ENCODE peak calls at places on chromosomes 6 and 20, in six cellular contexts. One of them, this sample, is unnamed.

GRCh38 chr6:36682328-36683144 is 4.0 kb downstream of the CDKN1A start:
- DNase-seq in GM23338: peak; percentile 43
- DNase-seq in HCT116: no peak
- DNase-seq in K562: no peak
- DNase-seq in prostate gland: peak; percentile 87
- DNase-seq in transverse colon: peak; percentile 85
- DNase-seq in this sample: no peak

GRCh38 chr20:53322651-53323050 is 271.0 kb downstream of the ZNF217 start:
- DNase-seq in HCT116: no peak
- DNase-seq in transverse colon: no peak
- DNase-seq in prostate gland: no peak
- DNase-seq in K562: no peak
- DNase-seq in GM23338: no peak
- DNase-seq in this sample: no peak

GRCh38 chr6:15331143-15331542 is 85.3 kb downstream of the JARID2 start:
- DNase-seq in transverse colon: no peak
- DNase-seq in GM23338: no peak
- DNase-seq in HCT116: no peak
- DNase-seq in prostate gland: no peak
- DNase-seq in K562: no peak
- DNase-seq in this sample: no peak

GRCh38 chr6:143561105-143561704 is 49.7 kb upstream of the FUCA2 start:
- DNase-seq in HCT116: no peak
- DNase-seq in K562: no peak
- DNase-seq in GM23338: no peak
- DNase-seq in prostate gland: no peak
- DNase-seq in transverse colon: no peak
- DNase-seq in this sample: no peak

GRCh38 chr6:30826961-30827342 is 57.4 kb upstream of the DDR1 start:
- DNase-seq in prostate gland: no peak
- DNase-seq in GM23338: no peak
- DNase-seq in transverse colon: peak; percentile 63
- DNase-seq in K562: peak; percentile 54
- DNase-seq in HCT116: no peak
- DNase-seq in this sample: no peak

GRCh38 chr20:38649275-38649891 is 47.8 kb downstream of the ARHGAP40 start:
- DNase-seq in HCT116: no peak
- DNase-seq in GM23338: peak; percentile 78
- DNase-seq in prostate gland: no peak
- DNase-seq in K562: peak; percentile 44
- DNase-seq in transverse colon: no peak
- DNase-seq in this sample: no peak

GRCh38 chr6:91081452-91082067 is 494.7 kb upstream of the MAP3K7 start:
- DNase-seq in HCT116: peak; percentile 3
- DNase-seq in transverse colon: no peak
- DNase-seq in K562: peak; percentile 30
- DNase-seq in prostate gland: peak; percentile 27
- DNase-seq in GM23338: peak; percentile 84
- DNase-seq in this sample: no peak

GRCh38 chr6:105794263-105794662 is 291.9 kb upstream of the PRDM1 start:
- DNase-seq in prostate gland: no peak
- DNase-seq in transverse colon: peak; percentile 55
- DNase-seq in HCT116: no peak
- DNase-seq in K562: no peak
- DNase-seq in GM23338: peak; percentile 44
- DNase-seq in this sample: peak; percentile 77

GRCh38 chr6:44172759-44173500 is 14.3 kb downstream of the CAPN11 start:
- DNase-seq in K562: peak; percentile 93
- DNase-seq in transverse colon: peak; percentile 87
- DNase-seq in GM23338: peak; percentile 86
- DNase-seq in HCT116: peak; percentile 59
- DNase-seq in prostate gland: peak; percentile 81
- DNase-seq in this sample: peak; percentile 91

GRCh38 chr6:167507376-167507961 is 182.6 kb downstream of the TTLL2 start:
- DNase-seq in GM23338: no peak
- DNase-seq in HCT116: no peak
- DNase-seq in prostate gland: no peak
- DNase-seq in K562: no peak
- DNase-seq in transverse colon: no peak
- DNase-seq in this sample: no peak

GRCh38 chr6:45576648-45577624 is 199.2 kb upstream of the SUPT3H start:
- DNase-seq in transverse colon: no peak
- DNase-seq in K562: no peak
- DNase-seq in prostate gland: no peak
- DNase-seq in GM23338: no peak
- DNase-seq in HCT116: no peak
- DNase-seq in this sample: no peak

GRCh38 chr20:32285082-32285620 is 7.7 kb downstream of the KIF3B start:
- DNase-seq in transverse colon: no peak
- DNase-seq in GM23338: no peak
- DNase-seq in K562: no peak
- DNase-seq in HCT116: no peak
- DNase-seq in prostate gland: no peak
- DNase-seq in this sample: no peak

GRCh38 chr6:117502580-117502979 is 20.1 kb downstream of the DCBLD1 start:
- DNase-seq in HCT116: no peak
- DNase-seq in prostate gland: no peak
- DNase-seq in K562: no peak
- DNase-seq in GM23338: no peak
- DNase-seq in transverse colon: no peak
- DNase-seq in this sample: no peak

GRCh38 chr6:57822896-57823358 is 505.5 kb downstream of the PRIM2 start:
- DNase-seq in GM23338: peak; percentile 79
- DNase-seq in prostate gland: no peak
- DNase-seq in HCT116: no peak
- DNase-seq in transverse colon: no peak
- DNase-seq in K562: no peak
- DNase-seq in this sample: no peak

GRCh38 chr20:35215066-35215956 is 11.2 kb upstream of the MMP24 start:
- DNase-seq in transverse colon: no peak
- DNase-seq in GM23338: no peak
- DNase-seq in K562: no peak
- DNase-seq in prostate gland: no peak
- DNase-seq in HCT116: no peak
- DNase-seq in this sample: no peak

GRCh38 chr6:5471044-5471443 is 209.7 kb downstream of the FARS2 start:
- DNase-seq in transverse colon: peak; percentile 44
- DNase-seq in prostate gland: peak; percentile 14
- DNase-seq in HCT116: peak; percentile 19
- DNase-seq in GM23338: peak; percentile 83
- DNase-seq in K562: peak; percentile 51
- DNase-seq in this sample: no peak

GRCh38 chr20:63932606-63933160 is 23.5 kb downstream of the UCKL1 start:
- DNase-seq in HCT116: no peak
- DNase-seq in transverse colon: no peak
- DNase-seq in GM23338: no peak
- DNase-seq in K562: no peak
- DNase-seq in prostate gland: no peak
- DNase-seq in this sample: no peak

GRCh38 chr6:1820165-1820564 is 210.4 kb downstream of the FOXC1 start:
- DNase-seq in transverse colon: no peak
- DNase-seq in prostate gland: no peak
- DNase-seq in HCT116: no peak
- DNase-seq in K562: no peak
- DNase-seq in GM23338: no peak
- DNase-seq in this sample: no peak

GRCh38 chr20:25439328-25439727 is 31.9 kb downstream of the GINS1 start:
- DNase-seq in K562: no peak
- DNase-seq in prostate gland: no peak
- DNase-seq in transverse colon: no peak
- DNase-seq in GM23338: no peak
- DNase-seq in HCT116: no peak
- DNase-seq in this sample: no peak

GRCh38 chr6:155278319-155279049 is 14.7 kb downstream of the CLDN20 start:
- DNase-seq in transverse colon: no peak
- DNase-seq in prostate gland: no peak
- DNase-seq in HCT116: no peak
- DNase-seq in K562: no peak
- DNase-seq in GM23338: no peak
- DNase-seq in this sample: no peak

GRCh38 chr20:10508468-10509251 is 73.6 kb downstream of the SLX4IP start:
- DNase-seq in transverse colon: no peak
- DNase-seq in HCT116: no peak
- DNase-seq in K562: no peak
- DNase-seq in prostate gland: peak; percentile 46
- DNase-seq in GM23338: no peak
- DNase-seq in this sample: no peak

GRCh38 chr6:11121851-11122250 is 10.3 kb upstream of the ERVFRD-1 start:
- DNase-seq in GM23338: no peak
- DNase-seq in prostate gland: no peak
- DNase-seq in transverse colon: no peak
- DNase-seq in K562: no peak
- DNase-seq in HCT116: no peak
- DNase-seq in this sample: no peak

GRCh38 chr20:13221673-13222318 is 722 bp downstream of the ISM1 start:
- DNase-seq in HCT116: peak; percentile 13
- DNase-seq in prostate gland: peak; percentile 29
- DNase-seq in GM23338: peak; percentile 83
- DNase-seq in transverse colon: peak; percentile 46
- DNase-seq in K562: no peak
- DNase-seq in this sample: peak; percentile 71

GRCh38 chr20:47252879-47253307 is 103.6 kb downstream of the ZMYND8 start:
- DNase-seq in GM23338: no peak
- DNase-seq in prostate gland: peak; percentile 57
- DNase-seq in K562: no peak
- DNase-seq in transverse colon: no peak
- DNase-seq in HCT116: no peak
- DNase-seq in this sample: no peak

GRCh38 chr20:1330075-1330830 is 1.3 kb upstream of the SDCBP2 start:
- DNase-seq in transverse colon: peak; percentile 87
- DNase-seq in GM23338: no peak
- DNase-seq in prostate gland: no peak
- DNase-seq in HCT116: no peak
- DNase-seq in K562: no peak
- DNase-seq in this sample: peak; percentile 90

GRCh38 chr6:39834278-39834677 is 42.1 kb downstream of the DAAM2 start:
- DNase-seq in HCT116: no peak
- DNase-seq in GM23338: no peak
- DNase-seq in prostate gland: no peak
- DNase-seq in K562: no peak
- DNase-seq in transverse colon: no peak
- DNase-seq in this sample: no peak

GRCh38 chr20:55057779-55058415 is 582.5 kb downstream of the DOK5 start:
- DNase-seq in HCT116: no peak
- DNase-seq in transverse colon: peak; percentile 10
- DNase-seq in prostate gland: no peak
- DNase-seq in GM23338: no peak
- DNase-seq in K562: no peak
- DNase-seq in this sample: no peak

GRCh38 chr6:106334646-106335448 is 9.3 kb upstream of the ATG5 start:
- DNase-seq in transverse colon: peak; percentile 48
- DNase-seq in K562: peak; percentile 40
- DNase-seq in HCT116: peak; percentile 61
- DNase-seq in GM23338: peak; percentile 90
- DNase-seq in prostate gland: peak; percentile 30
- DNase-seq in this sample: no peak

GRCh38 chr6:39922821-39923220 is 11.4 kb downstream of the MOCS1 start:
- DNase-seq in K562: no peak
- DNase-seq in HCT116: no peak
- DNase-seq in prostate gland: no peak
- DNase-seq in transverse colon: no peak
- DNase-seq in GM23338: no peak
- DNase-seq in this sample: no peak

GRCh38 chr6:157514659-157515496 is 133.9 kb downstream of the ZDHHC14 start:
- DNase-seq in transverse colon: no peak
- DNase-seq in prostate gland: no peak
- DNase-seq in K562: peak; percentile 94
- DNase-seq in HCT116: no peak
- DNase-seq in GM23338: no peak
- DNase-seq in this sample: no peak

GRCh38 chr6:138001750-138002349 is 105.4 kb downstream of the PERP start:
- DNase-seq in K562: peak; percentile 59
- DNase-seq in HCT116: peak; percentile 48
- DNase-seq in prostate gland: peak; percentile 65
- DNase-seq in transverse colon: peak; percentile 74
- DNase-seq in GM23338: peak; percentile 73
- DNase-seq in this sample: no peak

GRCh38 chr20:22389836-22390542 is 194.4 kb downstream of the FOXA2 start:
- DNase-seq in transverse colon: no peak
- DNase-seq in K562: peak; percentile 12
- DNase-seq in prostate gland: no peak
- DNase-seq in HCT116: peak; percentile 94
- DNase-seq in GM23338: peak; percentile 83
- DNase-seq in this sample: no peak

GRCh38 chr20:3711418-3712043 is 869 bp downstream of the SIGLEC1 start:
- DNase-seq in transverse colon: no peak
- DNase-seq in GM23338: no peak
- DNase-seq in K562: no peak
- DNase-seq in prostate gland: no peak
- DNase-seq in HCT116: no peak
- DNase-seq in this sample: no peak
- TF ChIP-seq CTCF in transverse colon: no peak
- TF ChIP-seq CTCF in GM23338: no peak
- TF ChIP-seq CTCF in K562: no peak
- TF ChIP-seq CTCF in prostate gland: no peak
- TF ChIP-seq CTCF in HCT116: no peak
- TF ChIP-seq CTCF in this sample: no peak

GRCh38 chr6:34349226-34349625 is 43.2 kb downstream of the NUDT3 start:
- DNase-seq in K562: no peak
- DNase-seq in prostate gland: no peak
- DNase-seq in HCT116: no peak
- DNase-seq in transverse colon: no peak
- DNase-seq in GM23338: no peak
- DNase-seq in this sample: no peak
- TF ChIP-seq POLR2AphosphoS5 in K562: no peak
- TF ChIP-seq POLR2AphosphoS5 in prostate gland: no peak
- TF ChIP-seq POLR2AphosphoS5 in HCT116: no peak
- TF ChIP-seq POLR2AphosphoS5 in transverse colon: no peak
- TF ChIP-seq POLR2AphosphoS5 in GM23338: no peak
- TF ChIP-seq POLR2AphosphoS5 in this sample: no peak

GRCh38 chr20:2806351-2806701 is 5.9 kb upstream of the CPXM1 start:
- DNase-seq in K562: no peak
- DNase-seq in GM23338: no peak
- DNase-seq in prostate gland: no peak
- DNase-seq in transverse colon: peak; percentile 38
- DNase-seq in HCT116: no peak
- DNase-seq in this sample: no peak
- H3K27me3 ChIP-seq in K562: no peaks in the 10 kb centered on the region
- H3K27me3 ChIP-seq in GM23338: peaks cover 99% of the 10 kb centered on the region
- H3K27me3 ChIP-seq in prostate gland: no peaks in the 10 kb centered on the region
- H3K27me3 ChIP-seq in transverse colon: peaks cover 68% of the 10 kb centered on the region
- H3K27me3 ChIP-seq in HCT116: peaks cover 4% of the 10 kb centered on the region
- H3K27me3 ChIP-seq in this sample: peaks cover 74% of the 10 kb centered on the region

DNA sequence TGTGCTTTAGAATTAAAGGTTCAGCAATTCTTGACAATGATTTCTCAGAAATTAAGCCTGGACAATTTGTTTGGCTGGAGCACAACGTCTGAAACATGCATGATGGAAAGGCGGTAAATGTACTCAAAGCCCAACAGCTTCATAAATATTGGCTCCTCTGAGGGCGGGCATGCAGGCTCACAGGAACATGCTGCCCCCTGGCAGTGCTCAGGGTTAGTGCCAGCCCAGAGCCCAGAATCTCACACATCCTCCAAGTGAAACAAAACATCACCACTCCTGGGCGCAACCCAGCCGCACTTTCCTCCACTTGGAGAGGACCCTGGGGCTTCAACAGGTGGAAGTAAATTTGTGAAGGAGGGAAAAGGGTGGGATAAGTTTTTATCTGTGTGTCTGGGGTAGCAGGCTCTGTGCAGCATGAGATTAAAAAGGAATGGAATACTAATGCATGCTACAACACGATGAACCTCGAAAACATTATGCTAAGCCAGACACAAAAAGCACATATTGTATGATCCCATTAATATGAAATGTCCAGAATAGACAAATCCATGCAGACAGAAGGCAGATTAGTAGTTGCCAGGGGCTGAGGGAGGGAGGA is 54.1 kb upstream of the PTPRT start:
- DNase-seq in prostate gland: no peak
- DNase-seq in GM23338: no peak
- DNase-seq in K562: no peak
- DNase-seq in HCT116: no peak
- DNase-seq in transverse colon: no peak
- DNase-seq in this sample: no peak
- TF ChIP-seq CTCF in prostate gland: no peak
- TF ChIP-seq CTCF in GM23338: no peak
- TF ChIP-seq CTCF in K562: no peak
- TF ChIP-seq CTCF in HCT116: peak; percentile 45
- TF ChIP-seq CTCF in transverse colon: no peak
- TF ChIP-seq CTCF in this sample: no peak

This sample was measured in suprapubic skin.